ENCODE peak calls at places on chromosomes 7 and 10, in seven cellular contexts. One of them, this sample, is unnamed.

GRCh38 chr10:86162036-86162435 is 204.6 kb downstream of the GRID1 start:
- DNase-seq in esophagus squamous epithelium: no peak
- DNase-seq in heart left ventricle: no peak
- DNase-seq in ovary: no peak
- DNase-seq in suprapubic skin: no peak
- DNase-seq in prostate gland: no peak
- DNase-seq in A549: no peak
- DNase-seq in this sample: peak; percentile 1

GRCh38 chr10:35236739-35237138 is 99.6 kb upstream of the CCNY start:
- DNase-seq in esophagus squamous epithelium: no peak
- DNase-seq in heart left ventricle: no peak
- DNase-seq in ovary: no peak
- DNase-seq in suprapubic skin: no peak
- DNase-seq in prostate gland: no peak
- DNase-seq in A549: peak; percentile 40
- DNase-seq in this sample: no peak

GRCh38 chr10:72099054-72099921 is 10.9 kb upstream of the SPOCK2 start:
- DNase-seq in esophagus squamous epithelium: no peak
- DNase-seq in heart left ventricle: no peak
- DNase-seq in ovary: no peak
- DNase-seq in suprapubic skin: no peak
- DNase-seq in prostate gland: no peak
- DNase-seq in A549: no peak
- DNase-seq in this sample: no peak

GRCh38 chr7:34837826-34838225 is 179.8 kb downstream of the NPSR1 start:
- DNase-seq in esophagus squamous epithelium: no peak
- DNase-seq in heart left ventricle: no peak
- DNase-seq in ovary: no peak
- DNase-seq in suprapubic skin: no peak
- DNase-seq in prostate gland: no peak
- DNase-seq in A549: peak; percentile 13
- DNase-seq in this sample: no peak

GRCh38 chr7:130758429-130759056 is 24.5 kb upstream of the KLF14 start:
- DNase-seq in esophagus squamous epithelium: no peak
- DNase-seq in heart left ventricle: no peak
- DNase-seq in ovary: no peak
- DNase-seq in suprapubic skin: no peak
- DNase-seq in prostate gland: no peak
- DNase-seq in A549: peak; percentile 64
- DNase-seq in this sample: no peak

GRCh38 chr10:52525761-52526160 is 211.7 kb downstream of the DKK1 start:
- DNase-seq in esophagus squamous epithelium: no peak
- DNase-seq in heart left ventricle: no peak
- DNase-seq in ovary: no peak
- DNase-seq in suprapubic skin: no peak
- DNase-seq in prostate gland: no peak
- DNase-seq in A549: peak; percentile 34
- DNase-seq in this sample: no peak

GRCh38 chr7:114663502-114663901 is 248.9 kb downstream of the FOXP2 start:
- DNase-seq in esophagus squamous epithelium: no peak
- DNase-seq in heart left ventricle: no peak
- DNase-seq in ovary: no peak
- DNase-seq in suprapubic skin: no peak
- DNase-seq in prostate gland: no peak
- DNase-seq in A549: peak; percentile 51
- DNase-seq in this sample: no peak

GRCh38 chr7:22610871-22611757 is 111.1 kb upstream of the STEAP1B start:
- DNase-seq in esophagus squamous epithelium: no peak
- DNase-seq in heart left ventricle: no peak
- DNase-seq in ovary: no peak
- DNase-seq in suprapubic skin: no peak
- DNase-seq in prostate gland: no peak
- DNase-seq in A549: no peak
- DNase-seq in this sample: no peak

GRCh38 chr10:116848032-116848911 is 1.0 kb upstream of the ENO4 start:
- DNase-seq in esophagus squamous epithelium: no peak
- DNase-seq in heart left ventricle: no peak
- DNase-seq in ovary: no peak
- DNase-seq in suprapubic skin: no peak
- DNase-seq in prostate gland: peak; percentile 33
- DNase-seq in A549: no peak
- DNase-seq in this sample: no peak

GRCh38 chr10:123451607-123452245 is 214.4 kb upstream of the GPR26 start:
- DNase-seq in esophagus squamous epithelium: no peak
- DNase-seq in heart left ventricle: no peak
- DNase-seq in ovary: no peak
- DNase-seq in suprapubic skin: no peak
- DNase-seq in prostate gland: no peak
- DNase-seq in A549: peak; percentile 20
- DNase-seq in this sample: no peak

GRCh38 chr10:104122273-104123107 is 519 bp downstream of the SFR1 start:
- DNase-seq in esophagus squamous epithelium: no peak
- DNase-seq in heart left ventricle: no peak
- DNase-seq in ovary: no peak
- DNase-seq in suprapubic skin: no peak
- DNase-seq in prostate gland: no peak
- DNase-seq in A549: peak; percentile 31
- DNase-seq in this sample: no peak

GRCh38 chr7:47432988-47433895 is 148.7 kb downstream of the TNS3 start:
- DNase-seq in esophagus squamous epithelium: no peak
- DNase-seq in heart left ventricle: no peak
- DNase-seq in ovary: no peak
- DNase-seq in suprapubic skin: no peak
- DNase-seq in prostate gland: no peak
- DNase-seq in A549: no peak
- DNase-seq in this sample: no peak

GRCh38 chr7:47817922-47818321 is 130.3 kb downstream of the PKD1L1 start:
- DNase-seq in esophagus squamous epithelium: no peak
- DNase-seq in heart left ventricle: no peak
- DNase-seq in ovary: no peak
- DNase-seq in suprapubic skin: no peak
- DNase-seq in prostate gland: no peak
- DNase-seq in A549: no peak
- DNase-seq in this sample: no peak

GRCh38 chr7:66837661-66838060 is 83.4 kb upstream of the TMEM248 start:
- DNase-seq in esophagus squamous epithelium: no peak
- DNase-seq in heart left ventricle: no peak
- DNase-seq in ovary: no peak
- DNase-seq in suprapubic skin: no peak
- DNase-seq in prostate gland: no peak
- DNase-seq in A549: no peak
- DNase-seq in this sample: no peak

GRCh38 chr10:19795691-19796090 is 20.5 kb upstream of the PLXDC2 start:
- DNase-seq in esophagus squamous epithelium: no peak
- DNase-seq in heart left ventricle: no peak
- DNase-seq in ovary: no peak
- DNase-seq in suprapubic skin: no peak
- DNase-seq in prostate gland: no peak
- DNase-seq in A549: no peak
- DNase-seq in this sample: no peak

DNA sequence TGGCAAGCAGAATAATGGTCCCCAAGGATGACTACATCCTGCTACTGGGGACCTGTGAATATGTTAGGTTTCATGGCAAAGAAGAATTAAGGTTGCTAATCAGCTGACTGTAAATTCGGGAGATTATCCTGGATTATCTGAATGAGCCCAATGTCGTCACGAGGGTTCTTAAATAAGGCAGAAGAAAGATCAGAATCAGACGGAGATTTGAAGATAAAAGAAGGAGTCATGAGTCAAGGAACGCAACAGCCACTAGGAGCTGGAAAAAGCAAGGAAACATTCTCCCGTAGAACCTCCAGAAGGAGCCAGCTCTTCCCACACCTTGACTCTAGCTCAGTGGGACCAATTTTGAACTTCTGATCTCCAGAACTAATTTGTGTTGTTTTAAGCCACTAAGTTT is 82.9 kb upstream of the APBB1IP start:
- DNase-seq in esophagus squamous epithelium: no peak
- DNase-seq in heart left ventricle: no peak
- DNase-seq in ovary: no peak
- DNase-seq in suprapubic skin: no peak
- DNase-seq in prostate gland: no peak
- DNase-seq in A549: no peak
- DNase-seq in this sample: no peak
- TF ChIP-seq POLR2A in esophagus squamous epithelium: no peak
- TF ChIP-seq POLR2A in heart left ventricle: no peak
- TF ChIP-seq POLR2A in ovary: no peak
- TF ChIP-seq POLR2A in suprapubic skin: no peak
- TF ChIP-seq POLR2A in prostate gland: no peak
- TF ChIP-seq POLR2A in A549: no peak
- TF ChIP-seq POLR2A in this sample: no peak

DNA sequence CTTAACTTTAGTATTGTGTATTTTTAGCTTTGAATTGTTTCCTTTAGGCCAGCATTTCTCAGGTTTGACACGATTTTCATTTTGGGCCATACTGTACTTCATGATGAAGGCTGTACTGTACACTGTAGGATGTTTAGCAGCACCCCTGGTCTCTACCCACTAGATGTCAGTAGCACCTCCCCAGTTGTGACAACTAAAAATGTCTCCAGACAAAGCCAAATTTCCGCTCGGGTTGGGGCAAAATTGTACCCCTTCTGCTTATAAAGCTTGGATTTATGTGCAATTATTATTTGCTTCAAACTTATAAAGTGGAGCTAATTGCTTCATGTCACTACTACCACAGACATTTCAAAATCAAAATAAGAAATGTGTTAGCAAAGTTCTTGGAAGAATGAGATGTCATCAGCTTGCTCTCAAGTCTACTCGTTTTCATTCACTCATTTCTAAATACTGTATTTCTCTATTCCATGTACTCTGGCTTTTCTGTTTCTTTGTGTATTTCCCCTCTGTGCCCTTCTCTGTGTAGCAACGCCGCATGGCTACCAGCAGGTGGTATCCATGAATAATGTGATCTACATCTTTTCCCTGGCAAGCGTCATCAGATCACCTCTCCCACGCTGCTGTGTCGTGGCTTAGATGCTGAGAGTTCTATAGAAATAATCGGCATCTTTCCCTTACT is 47.7 kb upstream of the CALCR start:
- DNase-seq in esophagus squamous epithelium: no peak
- DNase-seq in heart left ventricle: no peak
- DNase-seq in ovary: no peak
- DNase-seq in suprapubic skin: no peak
- DNase-seq in prostate gland: no peak
- DNase-seq in A549: peak; percentile 66
- DNase-seq in this sample: no peak
- TF ChIP-seq CTCF in esophagus squamous epithelium: no peak
- TF ChIP-seq CTCF in heart left ventricle: peak; percentile 26
- TF ChIP-seq CTCF in ovary: no peak
- TF ChIP-seq CTCF in suprapubic skin: no peak
- TF ChIP-seq CTCF in prostate gland: no peak
- TF ChIP-seq CTCF in A549: peak; percentile 69
- TF ChIP-seq CTCF in this sample: no peak

DNA sequence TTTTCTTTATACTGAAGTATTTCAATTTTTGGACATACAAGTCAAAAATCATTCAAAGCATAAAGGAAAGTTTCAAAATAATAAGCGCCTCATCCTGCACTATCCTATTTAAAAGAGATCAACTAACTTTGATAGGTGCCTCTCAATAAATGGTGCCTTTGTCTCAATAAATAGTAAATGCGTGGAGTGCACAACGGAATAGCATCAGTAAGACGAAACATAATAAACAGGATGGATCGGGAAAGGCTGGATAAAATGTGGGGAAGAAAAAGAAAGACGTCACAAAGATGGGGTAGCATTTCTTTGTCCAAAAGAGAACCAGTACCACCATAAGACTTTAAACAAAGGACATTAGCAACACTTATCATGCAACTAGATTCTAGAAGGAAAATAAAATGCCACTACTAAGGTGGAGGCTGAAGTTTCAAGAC is 574 bp upstream of the PRKAR2B start:
- DNase-seq in esophagus squamous epithelium: no peak
- DNase-seq in heart left ventricle: no peak
- DNase-seq in ovary: no peak
- DNase-seq in suprapubic skin: no peak
- DNase-seq in prostate gland: no peak
- DNase-seq in A549: no peak
- DNase-seq in this sample: no peak
- TF ChIP-seq POLR2A in esophagus squamous epithelium: no peak
- TF ChIP-seq POLR2A in heart left ventricle: no peak
- TF ChIP-seq POLR2A in ovary: no peak
- TF ChIP-seq POLR2A in suprapubic skin: no peak
- TF ChIP-seq POLR2A in prostate gland: no peak
- TF ChIP-seq POLR2A in A549: no peak
- TF ChIP-seq POLR2A in this sample: no peak

GRCh38 chr10:122164028-122164601 is 107.0 kb upstream of the BTBD16 start:
- DNase-seq in esophagus squamous epithelium: no peak
- DNase-seq in heart left ventricle: no peak
- DNase-seq in ovary: no peak
- DNase-seq in suprapubic skin: no peak
- DNase-seq in prostate gland: no peak
- DNase-seq in A549: no peak
- DNase-seq in this sample: no peak

GRCh38 chr10:122162566-122163181 is 108.4 kb upstream of the BTBD16 start:
- DNase-seq in esophagus squamous epithelium: no peak
- DNase-seq in heart left ventricle: peak; percentile 63
- DNase-seq in ovary: no peak
- DNase-seq in suprapubic skin: no peak
- DNase-seq in prostate gland: no peak
- DNase-seq in A549: no peak
- DNase-seq in this sample: no peak

GRCh38 chr10:122161795-122162194 is 109.3 kb upstream of the BTBD16 start:
- DNase-seq in esophagus squamous epithelium: no peak
- DNase-seq in heart left ventricle: no peak
- DNase-seq in ovary: no peak
- DNase-seq in suprapubic skin: no peak
- DNase-seq in prostate gland: no peak
- DNase-seq in A549: no peak
- DNase-seq in this sample: no peak

GRCh38 chr10:122164815-122165491 is 106.1 kb upstream of the BTBD16 start:
- DNase-seq in esophagus squamous epithelium: no peak
- DNase-seq in heart left ventricle: no peak
- DNase-seq in ovary: no peak
- DNase-seq in suprapubic skin: no peak
- DNase-seq in prostate gland: no peak
- DNase-seq in A549: no peak
- DNase-seq in this sample: no peak

DNA sequence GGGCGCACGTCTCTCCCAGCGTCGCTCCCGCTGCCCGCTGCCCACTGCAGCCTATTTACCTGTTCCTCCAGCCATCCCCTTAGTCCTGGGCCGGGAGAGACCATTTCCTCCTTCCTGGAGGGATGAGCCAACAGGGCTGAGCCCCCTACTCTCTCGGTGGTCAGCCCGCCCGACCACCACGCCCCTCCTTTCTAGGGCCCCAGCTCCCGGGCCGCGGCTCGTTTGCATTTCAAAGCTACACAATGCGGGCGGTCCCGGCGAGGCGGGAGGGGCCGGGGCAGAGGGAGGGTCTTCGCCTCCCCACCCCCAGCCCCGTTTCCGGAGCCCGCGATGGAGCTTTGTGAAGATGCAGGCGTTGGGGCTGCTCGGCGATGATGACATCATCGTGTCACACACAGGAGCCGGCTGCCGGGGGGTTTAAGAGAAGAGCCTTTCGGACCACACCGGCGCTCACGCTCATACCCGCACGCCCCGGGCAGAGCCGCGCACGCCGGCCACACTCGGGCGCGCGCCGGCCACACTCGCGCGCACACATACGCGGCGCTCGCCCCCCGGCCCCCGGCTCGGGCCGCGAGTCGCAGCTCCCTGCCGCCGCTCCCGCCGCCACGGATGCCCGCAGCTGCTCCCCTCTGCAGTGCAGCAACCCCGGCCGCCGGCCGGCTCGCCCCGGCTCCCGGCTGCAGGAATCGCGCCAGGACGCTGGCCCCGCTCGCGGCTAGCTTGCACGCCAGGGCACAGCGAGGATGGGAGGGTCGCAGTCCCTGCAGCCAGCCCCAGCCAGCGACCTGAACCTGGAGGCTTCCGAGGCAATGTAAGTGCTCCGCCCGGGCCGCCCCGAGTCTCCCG is 107.7 kb upstream of the BTBD16 start:
- DNase-seq in esophagus squamous epithelium: no peak
- DNase-seq in heart left ventricle: no peak
- DNase-seq in ovary: no peak
- DNase-seq in suprapubic skin: no peak
- DNase-seq in prostate gland: no peak
- DNase-seq in A549: no peak
- DNase-seq in this sample: peak; percentile 87
- TF ChIP-seq CTCF in esophagus squamous epithelium: no peak
- TF ChIP-seq CTCF in heart left ventricle: no peak
- TF ChIP-seq CTCF in ovary: no peak
- TF ChIP-seq CTCF in suprapubic skin: no peak
- TF ChIP-seq CTCF in prostate gland: no peak
- TF ChIP-seq CTCF in A549: no peak
- TF ChIP-seq CTCF in this sample: no peak

This sample was measured in upper lobe of left lung.